ENCODE peak calls at places on chromosomes 6 and 20, in eight cellular contexts. One of them, this sample, is unnamed. For H3K36me3 and H3K9me3, the result is how much of the 10 kb centered on the place peaks cover.

GRCh38 chr6:48032156-48032555 is 78.8 kb downstream of the PTCHD4 start:
- DNase-seq in upper lobe of left lung: no peak
- DNase-seq in IMR-90: peak
- DNase-seq in HCT116: no peak
- DNase-seq in sigmoid colon: no peak
- DNase-seq in adrenal gland: peak
- DNase-seq in uterus: no peak
- DNase-seq in body of pancreas: no peak
- DNase-seq in this sample: no peak

GRCh38 chr20:50295345-50295744 is 104.7 kb downstream of the CEBPB start:
- DNase-seq in upper lobe of left lung: no peak
- DNase-seq in body of pancreas: no peak
- DNase-seq in HCT116: no peak
- DNase-seq in adrenal gland: no peak
- DNase-seq in sigmoid colon: no peak
- DNase-seq in uterus: no peak
- DNase-seq in IMR-90: no peak
- DNase-seq in this sample: no peak

GRCh38 chr6:103516336-103516735 is 1343.4 kb downstream of the HACE1 start:
- DNase-seq in IMR-90: no peak
- DNase-seq in uterus: no peak
- DNase-seq in upper lobe of left lung: no peak
- DNase-seq in HCT116: no peak
- DNase-seq in body of pancreas: no peak
- DNase-seq in sigmoid colon: no peak
- DNase-seq in adrenal gland: no peak
- DNase-seq in this sample: no peak

GRCh38 chr6:53623497-53623896 is 42.1 kb downstream of the KLHL31 start:
- DNase-seq in IMR-90: peak
- DNase-seq in body of pancreas: no peak
- DNase-seq in uterus: no peak
- DNase-seq in upper lobe of left lung: no peak
- DNase-seq in HCT116: no peak
- DNase-seq in sigmoid colon: no peak
- DNase-seq in adrenal gland: no peak
- DNase-seq in this sample: no peak

GRCh38 chr20:3101737-3102574 is 17.4 kb upstream of the AVP start:
- DNase-seq in body of pancreas: no peak
- DNase-seq in upper lobe of left lung: no peak
- DNase-seq in uterus: no peak
- DNase-seq in HCT116: no peak
- DNase-seq in IMR-90: no peak
- DNase-seq in sigmoid colon: no peak
- DNase-seq in adrenal gland: no peak
- DNase-seq in this sample: no peak

GRCh38 chr20:6533828-6534388 is 233.6 kb upstream of the BMP2 start:
- DNase-seq in uterus: no peak
- DNase-seq in adrenal gland: no peak
- DNase-seq in sigmoid colon: no peak
- DNase-seq in body of pancreas: no peak
- DNase-seq in HCT116: no peak
- DNase-seq in upper lobe of left lung: no peak
- DNase-seq in IMR-90: peak
- DNase-seq in this sample: no peak

GRCh38 chr6:16739329-16739801 is 21.9 kb downstream of the ATXN1 start:
- DNase-seq in body of pancreas: no peak
- DNase-seq in adrenal gland: no peak
- DNase-seq in IMR-90: peak
- DNase-seq in upper lobe of left lung: no peak
- DNase-seq in HCT116: no peak
- DNase-seq in sigmoid colon: peak
- DNase-seq in uterus: no peak
- DNase-seq in this sample: no peak

GRCh38 chr6:151842816-151843215 is 35.3 kb downstream of the ESR1 start:
- DNase-seq in uterus: no peak
- DNase-seq in upper lobe of left lung: no peak
- DNase-seq in sigmoid colon: no peak
- DNase-seq in adrenal gland: no peak
- DNase-seq in HCT116: no peak
- DNase-seq in body of pancreas: no peak
- DNase-seq in IMR-90: no peak
- DNase-seq in this sample: no peak

GRCh38 chr6:132275253-132275970 is 125.9 kb downstream of the MOXD1 start:
- DNase-seq in IMR-90: no peak
- DNase-seq in body of pancreas: no peak
- DNase-seq in upper lobe of left lung: peak
- DNase-seq in adrenal gland: no peak
- DNase-seq in HCT116: no peak
- DNase-seq in uterus: no peak
- DNase-seq in sigmoid colon: no peak
- DNase-seq in this sample: no peak

GRCh38 chr6:25314776-25315175 is 35.6 kb downstream of the CARMIL1 start:
- DNase-seq in sigmoid colon: no peak
- DNase-seq in body of pancreas: no peak
- DNase-seq in upper lobe of left lung: no peak
- DNase-seq in uterus: no peak
- DNase-seq in adrenal gland: no peak
- DNase-seq in IMR-90: no peak
- DNase-seq in HCT116: no peak
- DNase-seq in this sample: no peak

GRCh38 chr6:48111575-48111974 is 578 bp upstream of the PTCHD4 start:
- DNase-seq in HCT116: no peak
- DNase-seq in adrenal gland: no peak
- DNase-seq in upper lobe of left lung: no peak
- DNase-seq in uterus: no peak
- DNase-seq in body of pancreas: no peak
- DNase-seq in sigmoid colon: no peak
- DNase-seq in IMR-90: peak
- DNase-seq in this sample: no peak

GRCh38 chr6:48613221-48613949 is 502.4 kb upstream of the PTCHD4 start:
- DNase-seq in upper lobe of left lung: no peak
- DNase-seq in uterus: no peak
- DNase-seq in sigmoid colon: no peak
- DNase-seq in body of pancreas: no peak
- DNase-seq in IMR-90: no peak
- DNase-seq in HCT116: no peak
- DNase-seq in adrenal gland: no peak
- DNase-seq in this sample: no peak

GRCh38 chr6:36068012-36068392 is 40.4 kb downstream of the MAPK14 start:
- DNase-seq in HCT116: no peak
- DNase-seq in uterus: no peak
- DNase-seq in upper lobe of left lung: no peak
- DNase-seq in IMR-90: no peak
- DNase-seq in sigmoid colon: no peak
- DNase-seq in body of pancreas: no peak
- DNase-seq in adrenal gland: no peak
- DNase-seq in this sample: no peak

GRCh38 chr6:34025112-34025807 is 120.6 kb downstream of the GRM4 start:
- DNase-seq in body of pancreas: no peak
- DNase-seq in uterus: no peak
- DNase-seq in upper lobe of left lung: no peak
- DNase-seq in HCT116: no peak
- DNase-seq in adrenal gland: no peak
- DNase-seq in IMR-90: no peak
- DNase-seq in sigmoid colon: no peak
- DNase-seq in this sample: no peak

GRCh38 chr20:33282991-33283555 is at the start of gene BPIFB1:
- DNase-seq in sigmoid colon: no peak
- DNase-seq in IMR-90: no peak
- DNase-seq in body of pancreas: no peak
- DNase-seq in upper lobe of left lung: no peak
- DNase-seq in HCT116: no peak
- DNase-seq in uterus: no peak
- DNase-seq in adrenal gland: no peak
- DNase-seq in this sample: no peak

GRCh38 chr6:74289881-74290280 is 593.9 kb downstream of the CD109 start:
- DNase-seq in IMR-90: peak
- DNase-seq in uterus: no peak
- DNase-seq in body of pancreas: no peak
- DNase-seq in HCT116: no peak
- DNase-seq in upper lobe of left lung: no peak
- DNase-seq in sigmoid colon: no peak
- DNase-seq in adrenal gland: no peak
- DNase-seq in this sample: no peak

GRCh38 chr6:106533079-106533478 is 96.2 kb downstream of the RTN4IP1 start:
- DNase-seq in uterus: no peak
- DNase-seq in upper lobe of left lung: no peak
- DNase-seq in sigmoid colon: no peak
- DNase-seq in HCT116: no peak
- DNase-seq in body of pancreas: no peak
- DNase-seq in adrenal gland: no peak
- DNase-seq in IMR-90: no peak
- DNase-seq in this sample: no peak

GRCh38 chr6:105972440-105972839 is 113.7 kb upstream of the PRDM1 start:
- DNase-seq in IMR-90: no peak
- DNase-seq in body of pancreas: no peak
- DNase-seq in upper lobe of left lung: no peak
- DNase-seq in HCT116: no peak
- DNase-seq in sigmoid colon: no peak
- DNase-seq in adrenal gland: no peak
- DNase-seq in uterus: no peak
- DNase-seq in this sample: no peak

GRCh38 chr6:85015396-85015990 is 251.1 kb upstream of the TBX18 start:
- DNase-seq in adrenal gland: peak
- DNase-seq in IMR-90: peak
- DNase-seq in uterus: peak
- DNase-seq in HCT116: peak
- DNase-seq in sigmoid colon: no peak
- DNase-seq in upper lobe of left lung: peak
- DNase-seq in body of pancreas: peak
- DNase-seq in this sample: no peak

GRCh38 chr6:7153807-7154206 is 46.0 kb downstream of the RREB1 start:
- DNase-seq in upper lobe of left lung: no peak
- DNase-seq in body of pancreas: no peak
- DNase-seq in sigmoid colon: no peak
- DNase-seq in HCT116: no peak
- DNase-seq in IMR-90: no peak
- DNase-seq in adrenal gland: no peak
- DNase-seq in uterus: no peak
- DNase-seq in this sample: no peak

GRCh38 chr6:169171951-169172350 is 81.7 kb downstream of the THBS2 start:
- DNase-seq in body of pancreas: no peak
- DNase-seq in upper lobe of left lung: no peak
- DNase-seq in IMR-90: peak
- DNase-seq in sigmoid colon: no peak
- DNase-seq in uterus: no peak
- DNase-seq in adrenal gland: no peak
- DNase-seq in HCT116: no peak
- DNase-seq in this sample: no peak

GRCh38 chr6:169170583-169170955 is 83.1 kb downstream of the THBS2 start:
- DNase-seq in sigmoid colon: no peak
- DNase-seq in HCT116: no peak
- DNase-seq in adrenal gland: no peak
- DNase-seq in upper lobe of left lung: no peak
- DNase-seq in uterus: no peak
- DNase-seq in IMR-90: no peak
- DNase-seq in body of pancreas: no peak
- DNase-seq in this sample: no peak

GRCh38 chr6:169169941-169170582 is 83.6 kb downstream of the THBS2 start:
- DNase-seq in uterus: no peak
- DNase-seq in HCT116: no peak
- DNase-seq in body of pancreas: no peak
- DNase-seq in upper lobe of left lung: no peak
- DNase-seq in sigmoid colon: peak
- DNase-seq in IMR-90: no peak
- DNase-seq in adrenal gland: no peak
- DNase-seq in this sample: no peak

GRCh38 chr6:169172435-169172834 is 81.2 kb downstream of the THBS2 start:
- DNase-seq in HCT116: peak
- DNase-seq in uterus: peak
- DNase-seq in IMR-90: peak
- DNase-seq in adrenal gland: no peak
- DNase-seq in sigmoid colon: no peak
- DNase-seq in upper lobe of left lung: no peak
- DNase-seq in body of pancreas: no peak
- DNase-seq in this sample: no peak

GRCh38 chr6:169171010-169171409 is 82.6 kb downstream of the THBS2 start:
- DNase-seq in body of pancreas: no peak
- DNase-seq in adrenal gland: no peak
- DNase-seq in sigmoid colon: no peak
- DNase-seq in IMR-90: no peak
- DNase-seq in HCT116: no peak
- DNase-seq in uterus: no peak
- DNase-seq in upper lobe of left lung: no peak
- DNase-seq in this sample: no peak
- H3K36me3 ChIP-seq in body of pancreas: under half
- H3K36me3 ChIP-seq in adrenal gland: under half
- H3K36me3 ChIP-seq in sigmoid colon: under half
- H3K36me3 ChIP-seq in IMR-90: under half
- H3K36me3 ChIP-seq in HCT116: under half
- H3K36me3 ChIP-seq in uterus: under half
- H3K36me3 ChIP-seq in upper lobe of left lung: under half
- H3K36me3 ChIP-seq in this sample: under half

GRCh38 chr6:69089539-69089938 is 454.5 kb downstream of the ADGRB3 start:
- DNase-seq in upper lobe of left lung: no peak
- DNase-seq in HCT116: no peak
- DNase-seq in body of pancreas: no peak
- DNase-seq in uterus: no peak
- DNase-seq in IMR-90: no peak
- DNase-seq in adrenal gland: no peak
- DNase-seq in sigmoid colon: no peak
- DNase-seq in this sample: no peak

GRCh38 chr6:69086689-69087088 is 451.6 kb downstream of the ADGRB3 start:
- DNase-seq in sigmoid colon: no peak
- DNase-seq in uterus: no peak
- DNase-seq in HCT116: no peak
- DNase-seq in upper lobe of left lung: no peak
- DNase-seq in adrenal gland: no peak
- DNase-seq in IMR-90: no peak
- DNase-seq in body of pancreas: no peak
- DNase-seq in this sample: no peak

GRCh38 chr6:69090132-69090531 is 455.1 kb downstream of the ADGRB3 start:
- DNase-seq in upper lobe of left lung: no peak
- DNase-seq in adrenal gland: no peak
- DNase-seq in uterus: no peak
- DNase-seq in IMR-90: peak
- DNase-seq in HCT116: no peak
- DNase-seq in sigmoid colon: no peak
- DNase-seq in body of pancreas: no peak
- DNase-seq in this sample: no peak

GRCh38 chr6:69084746-69085335 is 449.8 kb downstream of the ADGRB3 start:
- DNase-seq in HCT116: no peak
- DNase-seq in adrenal gland: no peak
- DNase-seq in uterus: no peak
- DNase-seq in upper lobe of left lung: no peak
- DNase-seq in body of pancreas: no peak
- DNase-seq in sigmoid colon: no peak
- DNase-seq in IMR-90: no peak
- DNase-seq in this sample: no peak
- H3K9me3 ChIP-seq in HCT116: under half
- H3K9me3 ChIP-seq in adrenal gland: under half
- H3K9me3 ChIP-seq in uterus: under half
- H3K9me3 ChIP-seq in upper lobe of left lung: under half
- H3K9me3 ChIP-seq in body of pancreas: under half
- H3K9me3 ChIP-seq in sigmoid colon: under half
- H3K9me3 ChIP-seq in IMR-90: under half
- H3K9me3 ChIP-seq in this sample: under half

GRCh38 chr20:63740501-63741353 is 1.2 kb downstream of the SLC2A4RG start:
- DNase-seq in upper lobe of left lung: peak
- DNase-seq in body of pancreas: peak
- DNase-seq in sigmoid colon: peak
- DNase-seq in adrenal gland: peak
- DNase-seq in IMR-90: peak
- DNase-seq in uterus: peak
- DNase-seq in HCT116: peak
- DNase-seq in this sample: no peak
- TF ChIP-seq POLR2A in upper lobe of left lung: peak
- TF ChIP-seq POLR2A in body of pancreas: peak
- TF ChIP-seq POLR2A in sigmoid colon: peak
- TF ChIP-seq POLR2A in adrenal gland: peak
- TF ChIP-seq POLR2A in IMR-90: no peak
- TF ChIP-seq POLR2A in uterus: peak
- TF ChIP-seq POLR2A in HCT116: no peak
- TF ChIP-seq POLR2A in this sample: peak

GRCh38 chr6:18245079-18245478 is 19.3 kb downstream of the DEK start:
- DNase-seq in adrenal gland: no peak
- DNase-seq in body of pancreas: no peak
- DNase-seq in sigmoid colon: no peak
- DNase-seq in HCT116: no peak
- DNase-seq in IMR-90: no peak
- DNase-seq in upper lobe of left lung: no peak
- DNase-seq in uterus: no peak
- DNase-seq in this sample: no peak
- H3K36me3 ChIP-seq in adrenal gland: under half
- H3K36me3 ChIP-seq in body of pancreas: under half
- H3K36me3 ChIP-seq in sigmoid colon: under half
- H3K36me3 ChIP-seq in HCT116: half or more
- H3K36me3 ChIP-seq in IMR-90: under half
- H3K36me3 ChIP-seq in upper lobe of left lung: under half
- H3K36me3 ChIP-seq in uterus: under half
- H3K36me3 ChIP-seq in this sample: half or more